ENCODE peak calls at places on chromosomes 13 and 19, in six cellular contexts. B is cardiac muscle cell; I is T-helper 17 cell; Y is AG04449; M is stimulated activated CD4-positive, alpha-beta T cell treated with anti-CD3 and anti-CD28 coated beads, Interleukin-1b, Interleukin-23, amount 100 ng/mL, for 1 hour; Z is GF-D8. J is an unnamed sample.

GRCh38 chr19:12939292-12939606 is 840 bp downstream of the CALR start:
- DNase-seq in B (no peak), I (no peak), Y (no peak), M (no peak), Z (no peak), J (no peak)

GRCh38 chr19:45355402-45355801 is 14.9 kb downstream of the KLC3 start:
- DNase-seq in B (no peak), I (no peak), Y (no peak), M (no peak), Z (no peak), J (no peak)

GRCh38 chr19:12769689-12770088 is 5.7 kb downstream of the HOOK2 start:
- DNase-seq in B (peak), I (peak), Y (no peak), M (no peak), Z (no peak), J (no peak)

GRCh38 chr13:75366380-75367280 is 115.3 kb downstream of the TBC1D4 start:
- DNase-seq in B (no peak), I (no peak), Y (no peak), M (no peak), Z (no peak), J (no peak)

GRCh38 chr13:45807520-45808099 is 43.9 kb downstream of the SIAH3 start:
- DNase-seq in B (peak), I (no peak), Y (no peak), M (no peak), Z (peak), J (peak)

GRCh38 chr19:7926727-7927604 is 1.0 kb upstream of the CTXN1 start:
- DNase-seq in B (no peak), I (no peak), Y (no peak), M (no peak), Z (no peak), J (no peak)

GRCh38 chr19:1173160-1173844 is 766 bp downstream of the SBNO2 start:
- DNase-seq in B (no peak), I (no peak), Y (no peak), M (no peak), Z (no peak), J (no peak)

GRCh38 chr19:2361259-2362038 is 1.4 kb downstream of the TMPRSS9 start:
- DNase-seq in B (no peak), I (no peak), Y (no peak), M (no peak), Z (no peak), J (no peak)

GRCh38 chr13:91358384-91358776 is 10.9 kb downstream of the MIR17HG start:
- DNase-seq in B (no peak), I (no peak), Y (no peak), M (no peak), Z (no peak), J (no peak)

GRCh38 chr19:30742981-30743380 is 370.8 kb downstream of the ZNF536 start:
- DNase-seq in B (no peak), I (no peak), Y (no peak), M (no peak), Z (no peak), J (no peak)

GRCh38 chr13:95083758-95084157 is 217.5 kb downstream of the ABCC4 start:
- DNase-seq in B (no peak), I (no peak), Y (peak), M (no peak), Z (no peak), J (peak)

GRCh38 chr19:44792286-44792685 is 14.6 kb downstream of the CBLC start:
- DNase-seq in B (no peak), I (no peak), Y (no peak), M (no peak), Z (no peak), J (no peak)

GRCh38 chr19:50580970-50581636 is 12.9 kb upstream of the LRRC4B start:
- DNase-seq in B (peak), I (no peak), Y (no peak), M (no peak), Z (no peak), J (no peak)

GRCh38 chr13:81714513-81714912 is 1373.6 kb upstream of the SPRY2 start:
- DNase-seq in B (no peak), I (no peak), Y (no peak), M (no peak), Z (no peak), J (no peak)

GRCh38 chr19:14150041-14150769 is 13.8 kb upstream of the ASF1B start:
- DNase-seq in B (no peak), I (no peak), Y (no peak), M (no peak), Z (no peak), J (no peak)

GRCh38 chr19:41407271-41407670 is 9.7 kb downstream of the BCKDHA start:
- DNase-seq in B (no peak), I (no peak), Y (no peak), M (no peak), Z (peak), J (no peak)

GRCh38 chr13:38180100-38180499 is 169.6 kb upstream of the UFM1 start:
- DNase-seq in B (no peak), I (no peak), Y (no peak), M (no peak), Z (no peak), J (peak)

GRCh38 chr19:3710265-3710812 is 2.2 kb downstream of the TJP3 start:
- DNase-seq in B (peak), I (no peak), Y (no peak), M (no peak), Z (peak), J (no peak)

GRCh38 chr13:93086329-93086728 is 140.3 kb upstream of the GPC6 start:
- DNase-seq in B (no peak), I (no peak), Y (no peak), M (no peak), Z (no peak), J (no peak)

GRCh38 chr19:10421240-10421948 is 1.1 kb downstream of the PDE4A start:
- DNase-seq in B (no peak), I (no peak), Y (no peak), M (no peak), Z (no peak), J (no peak)

GRCh38 chr19:8611890-8612806 is 1.6 kb upstream of the ADAMTS10 start:
- DNase-seq in B (no peak), I (no peak), Y (no peak), M (no peak), Z (no peak), J (no peak)

GRCh38 chr19:9958451-9958850 is 22.1 kb upstream of the OLFM2 start:
- DNase-seq in B (no peak), I (no peak), Y (peak), M (no peak), Z (no peak), J (peak)

GRCh38 chr19:43101950-43102349 is 19.4 kb upstream of the PSG2 start:
- DNase-seq in B (no peak), I (no peak), Y (no peak), M (no peak), Z (no peak), J (no peak)

GRCh38 chr19:18338471-18339001 is 1.9 kb upstream of the PGPEP1 start:
- DNase-seq in B (no peak), I (no peak), Y (no peak), M (no peak), Z (no peak), J (no peak)

GRCh38 chr13:114099918-114100445 is 32.4 kb downstream of the RASA3 start:
- DNase-seq in B (peak), I (no peak), Y (no peak), M (no peak), Z (no peak), J (no peak)

GRCh38 chr19:15419413-15420025 is 731 bp upstream of the AKAP8L start:
- DNase-seq in B (no peak), I (no peak), Y (no peak), M (no peak), Z (no peak), J (peak)

GRCh38 chr13:46728777-46729176 is 68.2 kb downstream of the ESD start:
- DNase-seq in B (no peak), I (no peak), Y (no peak), M (no peak), Z (peak), J (no peak)